ENCODE peak calls at places on chromosomes 6 and 20, in seven cellular contexts. One of them, this sample, is unnamed.

GRCh38 chr6:81682238-81682795 is 70.2 kb downstream of the TENT5A start:
- DNase-seq in cardiac fibroblast: no peak
- DNase-seq in ascending aorta: no peak
- DNase-seq in right atrium auricular region: no peak
- DNase-seq in GM13977: no peak
- DNase-seq in lung: no peak
- DNase-seq in pancreas: no peak
- DNase-seq in this sample: no peak

GRCh38 chr6:152609125-152609670 is 28.0 kb downstream of the SYNE1 start:
- DNase-seq in lung: no peak
- DNase-seq in pancreas: no peak
- DNase-seq in GM13977: no peak
- DNase-seq in cardiac fibroblast: no peak
- DNase-seq in ascending aorta: no peak
- DNase-seq in right atrium auricular region: no peak
- DNase-seq in this sample: no peak

GRCh38 chr20:46607849-46608497 is 43.3 kb downstream of the SLC13A3 start:
- DNase-seq in ascending aorta: no peak
- DNase-seq in right atrium auricular region: no peak
- DNase-seq in GM13977: no peak
- DNase-seq in cardiac fibroblast: no peak
- DNase-seq in pancreas: no peak
- DNase-seq in lung: no peak
- DNase-seq in this sample: no peak

GRCh38 chr6:133945158-133945557 is 7.9 kb upstream of the TBPL1 start:
- DNase-seq in pancreas: no peak
- DNase-seq in cardiac fibroblast: peak
- DNase-seq in ascending aorta: no peak
- DNase-seq in GM13977: no peak
- DNase-seq in right atrium auricular region: no peak
- DNase-seq in lung: no peak
- DNase-seq in this sample: no peak

GRCh38 chr6:3372184-3372846 is 84.5 kb downstream of the SLC22A23 start:
- DNase-seq in cardiac fibroblast: no peak
- DNase-seq in lung: no peak
- DNase-seq in pancreas: no peak
- DNase-seq in GM13977: no peak
- DNase-seq in right atrium auricular region: no peak
- DNase-seq in ascending aorta: no peak
- DNase-seq in this sample: no peak

GRCh38 chr6:142845143-142845571 is 99.8 kb downstream of the HIVEP2 start:
- DNase-seq in lung: no peak
- DNase-seq in pancreas: no peak
- DNase-seq in cardiac fibroblast: no peak
- DNase-seq in GM13977: no peak
- DNase-seq in right atrium auricular region: no peak
- DNase-seq in ascending aorta: no peak
- DNase-seq in this sample: no peak

GRCh38 chr6:87912102-87912501 is 135.5 kb upstream of the SPACA1 start:
- DNase-seq in lung: no peak
- DNase-seq in ascending aorta: no peak
- DNase-seq in GM13977: no peak
- DNase-seq in right atrium auricular region: no peak
- DNase-seq in pancreas: no peak
- DNase-seq in cardiac fibroblast: no peak
- DNase-seq in this sample: no peak

GRCh38 chr20:18079756-18080353 is 22.1 kb upstream of the OVOL2 start:
- DNase-seq in right atrium auricular region: no peak
- DNase-seq in lung: no peak
- DNase-seq in GM13977: no peak
- DNase-seq in cardiac fibroblast: no peak
- DNase-seq in ascending aorta: no peak
- DNase-seq in pancreas: no peak
- DNase-seq in this sample: no peak

GRCh38 chr6:106574729-106575458 is 54.4 kb downstream of the RTN4IP1 start:
- DNase-seq in right atrium auricular region: no peak
- DNase-seq in cardiac fibroblast: peak
- DNase-seq in ascending aorta: no peak
- DNase-seq in lung: no peak
- DNase-seq in GM13977: no peak
- DNase-seq in pancreas: no peak
- DNase-seq in this sample: no peak

GRCh38 chr6:120384671-120385070 is 949.6 kb downstream of the TBC1D32 start:
- DNase-seq in right atrium auricular region: no peak
- DNase-seq in pancreas: no peak
- DNase-seq in lung: no peak
- DNase-seq in GM13977: no peak
- DNase-seq in cardiac fibroblast: peak
- DNase-seq in ascending aorta: no peak
- DNase-seq in this sample: no peak

GRCh38 chr6:96836579-96837137 is 619 bp downstream of the GPR63 start:
- DNase-seq in pancreas: no peak
- DNase-seq in lung: no peak
- DNase-seq in GM13977: peak
- DNase-seq in ascending aorta: no peak
- DNase-seq in right atrium auricular region: no peak
- DNase-seq in cardiac fibroblast: peak
- DNase-seq in this sample: no peak

GRCh38 chr20:32792316-32792715 is 27.4 kb upstream of the MAPRE1 start:
- DNase-seq in GM13977: peak
- DNase-seq in lung: no peak
- DNase-seq in ascending aorta: no peak
- DNase-seq in right atrium auricular region: no peak
- DNase-seq in cardiac fibroblast: peak
- DNase-seq in pancreas: no peak
- DNase-seq in this sample: no peak

GRCh38 chr6:7996538-7997225 is 67.5 kb downstream of the BLOC1S5 start:
- DNase-seq in right atrium auricular region: no peak
- DNase-seq in GM13977: no peak
- DNase-seq in cardiac fibroblast: peak
- DNase-seq in pancreas: no peak
- DNase-seq in lung: no peak
- DNase-seq in ascending aorta: no peak
- DNase-seq in this sample: no peak

GRCh38 chr20:64003970-64004725 is 23.2 kb downstream of the PRPF6 start:
- DNase-seq in pancreas: no peak
- DNase-seq in lung: no peak
- DNase-seq in cardiac fibroblast: no peak
- DNase-seq in ascending aorta: no peak
- DNase-seq in right atrium auricular region: no peak
- DNase-seq in GM13977: no peak
- DNase-seq in this sample: no peak

GRCh38 chr20:13012886-13013285 is 4.1 kb downstream of the SPTLC3 start:
- DNase-seq in pancreas: no peak
- DNase-seq in right atrium auricular region: no peak
- DNase-seq in ascending aorta: no peak
- DNase-seq in cardiac fibroblast: peak
- DNase-seq in GM13977: no peak
- DNase-seq in lung: no peak
- DNase-seq in this sample: no peak

GRCh38 chr6:30394139-30394538 is 49.2 kb downstream of the RPP21 start:
- DNase-seq in lung: no peak
- DNase-seq in right atrium auricular region: no peak
- DNase-seq in ascending aorta: no peak
- DNase-seq in cardiac fibroblast: no peak
- DNase-seq in pancreas: no peak
- DNase-seq in GM13977: no peak
- DNase-seq in this sample: no peak

GRCh38 chr6:155887431-155887830 is 431.8 kb upstream of the NOX3 start:
- DNase-seq in cardiac fibroblast: no peak
- DNase-seq in lung: no peak
- DNase-seq in right atrium auricular region: no peak
- DNase-seq in ascending aorta: no peak
- DNase-seq in GM13977: no peak
- DNase-seq in pancreas: no peak
- DNase-seq in this sample: no peak

GRCh38 chr20:47284373-47284772 is 72.1 kb downstream of the ZMYND8 start:
- DNase-seq in lung: no peak
- DNase-seq in cardiac fibroblast: no peak
- DNase-seq in GM13977: no peak
- DNase-seq in pancreas: no peak
- DNase-seq in ascending aorta: no peak
- DNase-seq in right atrium auricular region: no peak
- DNase-seq in this sample: no peak

GRCh38 chr6:124368131-124368530 is 564.5 kb downstream of the NKAIN2 start:
- DNase-seq in pancreas: no peak
- DNase-seq in right atrium auricular region: no peak
- DNase-seq in GM13977: no peak
- DNase-seq in ascending aorta: no peak
- DNase-seq in cardiac fibroblast: peak
- DNase-seq in lung: no peak
- DNase-seq in this sample: no peak

GRCh38 chr6:14984454-14984853 is 261.4 kb upstream of the JARID2 start:
- DNase-seq in cardiac fibroblast: peak
- DNase-seq in lung: peak
- DNase-seq in ascending aorta: no peak
- DNase-seq in GM13977: no peak
- DNase-seq in pancreas: peak
- DNase-seq in right atrium auricular region: peak
- DNase-seq in this sample: no peak

GRCh38 chr6:42404494-42404893 is 47.2 kb downstream of the TRERF1 start:
- DNase-seq in lung: no peak
- DNase-seq in ascending aorta: no peak
- DNase-seq in pancreas: no peak
- DNase-seq in cardiac fibroblast: peak
- DNase-seq in right atrium auricular region: no peak
- DNase-seq in GM13977: no peak
- DNase-seq in this sample: no peak

GRCh38 chr6:135642912-135643311 is 145.4 kb upstream of the AHI1 start:
- DNase-seq in ascending aorta: no peak
- DNase-seq in cardiac fibroblast: no peak
- DNase-seq in GM13977: no peak
- DNase-seq in right atrium auricular region: no peak
- DNase-seq in lung: no peak
- DNase-seq in pancreas: no peak
- DNase-seq in this sample: no peak

GRCh38 chr20:5480824-5481600 is 164.3 kb upstream of the PROKR2 start:
- DNase-seq in cardiac fibroblast: no peak
- DNase-seq in lung: no peak
- DNase-seq in right atrium auricular region: no peak
- DNase-seq in GM13977: no peak
- DNase-seq in pancreas: no peak
- DNase-seq in ascending aorta: no peak
- DNase-seq in this sample: no peak

GRCh38 chr20:53582574-53583351 is 10.9 kb downstream of the ZNF217 start:
- DNase-seq in GM13977: no peak
- DNase-seq in right atrium auricular region: peak
- DNase-seq in cardiac fibroblast: peak
- DNase-seq in pancreas: no peak
- DNase-seq in lung: peak
- DNase-seq in ascending aorta: peak
- DNase-seq in this sample: peak

GRCh38 chr6:118893095-118893881 is 664 bp upstream of the ASF1A start:
- DNase-seq in GM13977: peak
- DNase-seq in ascending aorta: peak
- DNase-seq in right atrium auricular region: no peak
- DNase-seq in lung: peak
- DNase-seq in cardiac fibroblast: peak
- DNase-seq in pancreas: peak
- DNase-seq in this sample: no peak

GRCh38 chr6:79647756-79648155 is 16.6 kb downstream of the SH3BGRL2 start:
- DNase-seq in ascending aorta: no peak
- DNase-seq in cardiac fibroblast: no peak
- DNase-seq in right atrium auricular region: no peak
- DNase-seq in GM13977: no peak
- DNase-seq in lung: no peak
- DNase-seq in pancreas: no peak
- DNase-seq in this sample: no peak

GRCh38 chr6:79649016-79649415 is 17.9 kb downstream of the SH3BGRL2 start:
- DNase-seq in GM13977: no peak
- DNase-seq in lung: no peak
- DNase-seq in right atrium auricular region: no peak
- DNase-seq in ascending aorta: no peak
- DNase-seq in cardiac fibroblast: no peak
- DNase-seq in pancreas: no peak
- DNase-seq in this sample: no peak

GRCh38 chr6:79650943-79651342 is 19.8 kb downstream of the SH3BGRL2 start:
- DNase-seq in GM13977: no peak
- DNase-seq in ascending aorta: no peak
- DNase-seq in pancreas: no peak
- DNase-seq in cardiac fibroblast: no peak
- DNase-seq in lung: no peak
- DNase-seq in right atrium auricular region: no peak
- DNase-seq in this sample: no peak

GRCh38 chr6:79648315-79648714 is 17.2 kb downstream of the SH3BGRL2 start:
- DNase-seq in GM13977: no peak
- DNase-seq in right atrium auricular region: no peak
- DNase-seq in ascending aorta: no peak
- DNase-seq in cardiac fibroblast: no peak
- DNase-seq in lung: no peak
- DNase-seq in pancreas: no peak
- DNase-seq in this sample: no peak

DNA sequence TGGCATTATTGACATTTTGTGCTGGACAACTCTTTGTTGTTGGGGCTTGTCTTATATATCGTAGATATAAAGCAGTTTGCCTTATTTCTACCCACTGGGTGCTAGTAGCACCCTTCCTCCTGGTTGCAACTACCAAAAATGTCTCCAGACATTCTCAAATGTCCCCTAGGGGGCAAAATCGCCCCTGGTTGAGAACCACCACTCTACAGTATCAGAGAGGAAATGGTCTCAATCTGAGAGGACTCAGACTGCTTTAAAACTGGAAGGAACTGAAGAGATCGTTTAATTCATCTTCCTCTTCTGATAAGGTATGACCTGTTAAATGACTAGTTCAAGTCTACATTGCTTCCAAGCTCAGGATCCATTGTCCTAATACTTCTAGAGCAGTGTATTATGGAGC is 14.9 kb downstream of the SH3BGRL2 start:
- DNase-seq in pancreas: no peak
- DNase-seq in ascending aorta: no peak
- DNase-seq in GM13977: no peak
- DNase-seq in lung: no peak
- DNase-seq in right atrium auricular region: no peak
- DNase-seq in cardiac fibroblast: no peak
- DNase-seq in this sample: no peak
- TF ChIP-seq CTCF in pancreas: no peak
- TF ChIP-seq CTCF in ascending aorta: no peak
- TF ChIP-seq CTCF in GM13977: no peak
- TF ChIP-seq CTCF in lung: no peak
- TF ChIP-seq CTCF in right atrium auricular region: no peak
- TF ChIP-seq CTCF in cardiac fibroblast: no peak
- TF ChIP-seq CTCF in this sample: no peak

GRCh38 chr6:50846109-50846859 is 27.6 kb downstream of the TFAP2B start:
- DNase-seq in lung: no peak
- DNase-seq in cardiac fibroblast: no peak
- DNase-seq in right atrium auricular region: no peak
- DNase-seq in pancreas: no peak
- DNase-seq in GM13977: no peak
- DNase-seq in ascending aorta: no peak
- DNase-seq in this sample: no peak
- TF ChIP-seq CTCF in lung: no peak
- TF ChIP-seq CTCF in cardiac fibroblast: no peak
- TF ChIP-seq CTCF in right atrium auricular region: no peak
- TF ChIP-seq CTCF in pancreas: no peak
- TF ChIP-seq CTCF in GM13977: no peak
- TF ChIP-seq CTCF in ascending aorta: no peak
- TF ChIP-seq CTCF in this sample: no peak

GRCh38 chr20:57709823-57710799 is at the start of gene PMEPA1:
- DNase-seq in ascending aorta: peak
- DNase-seq in cardiac fibroblast: peak
- DNase-seq in pancreas: peak
- DNase-seq in right atrium auricular region: peak
- DNase-seq in lung: peak
- DNase-seq in GM13977: peak
- DNase-seq in this sample: peak
- TF ChIP-seq CTCF in ascending aorta: no peak
- TF ChIP-seq CTCF in cardiac fibroblast: no peak
- TF ChIP-seq CTCF in pancreas: no peak
- TF ChIP-seq CTCF in right atrium auricular region: no peak
- TF ChIP-seq CTCF in lung: no peak
- TF ChIP-seq CTCF in GM13977: no peak
- TF ChIP-seq CTCF in this sample: peak

GRCh38 chr6:62707156-62707555 is 421.1 kb upstream of the KHDRBS2 start:
- DNase-seq in cardiac fibroblast: no peak
- DNase-seq in lung: no peak
- DNase-seq in pancreas: no peak
- DNase-seq in right atrium auricular region: no peak
- DNase-seq in ascending aorta: no peak
- DNase-seq in GM13977: no peak
- DNase-seq in this sample: no peak
- TF ChIP-seq CTCF in cardiac fibroblast: no peak
- TF ChIP-seq CTCF in lung: no peak
- TF ChIP-seq CTCF in pancreas: no peak
- TF ChIP-seq CTCF in right atrium auricular region: no peak
- TF ChIP-seq CTCF in ascending aorta: no peak
- TF ChIP-seq CTCF in GM13977: no peak
- TF ChIP-seq CTCF in this sample: no peak

This sample was measured in osteocyte.